ENCODE peak calls at places on chromosomes 13 and 19, in eight cellular contexts. One of them, this sample, is unnamed.

GRCh38 chr13:20136781-20137703 is 23.8 kb downstream of the GJA3 start:
- DNase-seq in neuronal stem cell: no peak
- DNase-seq in IMR-90: no peak
- DNase-seq in breast epithelium: no peak
- DNase-seq in brain microvascular endothelial cell: no peak
- DNase-seq in fibroblast of pulmonary artery: peak
- DNase-seq in neural progenitor cell: peak
- DNase-seq in left ventricle myocardium inferior: no peak
- DNase-seq in this sample: no peak

GRCh38 chr19:54481326-54481930 is 8.3 kb upstream of the CDC42EP5 start:
- DNase-seq in neuronal stem cell: peak
- DNase-seq in IMR-90: peak
- DNase-seq in breast epithelium: no peak
- DNase-seq in brain microvascular endothelial cell: no peak
- DNase-seq in fibroblast of pulmonary artery: peak
- DNase-seq in neural progenitor cell: peak
- DNase-seq in left ventricle myocardium inferior: no peak
- DNase-seq in this sample: no peak

GRCh38 chr13:33953203-33953602 is 135.3 kb downstream of the RFC3 start:
- DNase-seq in neuronal stem cell: no peak
- DNase-seq in IMR-90: peak
- DNase-seq in breast epithelium: no peak
- DNase-seq in brain microvascular endothelial cell: peak
- DNase-seq in fibroblast of pulmonary artery: peak
- DNase-seq in neural progenitor cell: no peak
- DNase-seq in left ventricle myocardium inferior: no peak
- DNase-seq in this sample: no peak

GRCh38 chr13:42894765-42895181 is 97.3 kb downstream of the EPSTI1 start:
- DNase-seq in neuronal stem cell: no peak
- DNase-seq in IMR-90: peak
- DNase-seq in breast epithelium: no peak
- DNase-seq in brain microvascular endothelial cell: peak
- DNase-seq in fibroblast of pulmonary artery: peak
- DNase-seq in neural progenitor cell: no peak
- DNase-seq in left ventricle myocardium inferior: no peak
- DNase-seq in this sample: no peak

GRCh38 chr19:48991823-48992570 is 1.1 kb downstream of the GYS1 start:
- DNase-seq in neuronal stem cell: no peak
- DNase-seq in IMR-90: peak
- DNase-seq in breast epithelium: no peak
- DNase-seq in brain microvascular endothelial cell: peak
- DNase-seq in fibroblast of pulmonary artery: peak
- DNase-seq in neural progenitor cell: peak
- DNase-seq in left ventricle myocardium inferior: peak
- DNase-seq in this sample: no peak

GRCh38 chr13:111251646-111252448 is 68.6 kb upstream of the TEX29 start:
- DNase-seq in neuronal stem cell: no peak
- DNase-seq in IMR-90: no peak
- DNase-seq in breast epithelium: no peak
- DNase-seq in brain microvascular endothelial cell: peak
- DNase-seq in fibroblast of pulmonary artery: peak
- DNase-seq in neural progenitor cell: no peak
- DNase-seq in left ventricle myocardium inferior: no peak
- DNase-seq in this sample: no peak

GRCh38 chr13:92074658-92075057 is 676.2 kb downstream of the GPC5 start:
- DNase-seq in neuronal stem cell: peak
- DNase-seq in IMR-90: no peak
- DNase-seq in breast epithelium: no peak
- DNase-seq in brain microvascular endothelial cell: no peak
- DNase-seq in fibroblast of pulmonary artery: peak
- DNase-seq in neural progenitor cell: peak
- DNase-seq in left ventricle myocardium inferior: no peak
- DNase-seq in this sample: no peak

GRCh38 chr13:109652536-109652935 is 133.8 kb downstream of the IRS2 start:
- DNase-seq in neuronal stem cell: no peak
- DNase-seq in IMR-90: peak
- DNase-seq in breast epithelium: no peak
- DNase-seq in brain microvascular endothelial cell: peak
- DNase-seq in fibroblast of pulmonary artery: peak
- DNase-seq in neural progenitor cell: no peak
- DNase-seq in left ventricle myocardium inferior: no peak
- DNase-seq in this sample: no peak

GRCh38 chr19:10567696-10568443 is 909 bp downstream of the CDKN2D start:
- DNase-seq in neuronal stem cell: no peak
- DNase-seq in IMR-90: no peak
- DNase-seq in breast epithelium: no peak
- DNase-seq in brain microvascular endothelial cell: no peak
- DNase-seq in fibroblast of pulmonary artery: no peak
- DNase-seq in neural progenitor cell: no peak
- DNase-seq in left ventricle myocardium inferior: no peak
- DNase-seq in this sample: no peak

GRCh38 chr13:46478641-46479040 is 74.3 kb upstream of the LRCH1 start:
- DNase-seq in neuronal stem cell: no peak
- DNase-seq in IMR-90: no peak
- DNase-seq in breast epithelium: no peak
- DNase-seq in brain microvascular endothelial cell: no peak
- DNase-seq in fibroblast of pulmonary artery: no peak
- DNase-seq in neural progenitor cell: no peak
- DNase-seq in left ventricle myocardium inferior: no peak
- DNase-seq in this sample: no peak

GRCh38 chr19:11273989-11274388 is 11.7 kb upstream of the DOCK6 start:
- DNase-seq in neuronal stem cell: no peak
- DNase-seq in IMR-90: no peak
- DNase-seq in breast epithelium: no peak
- DNase-seq in brain microvascular endothelial cell: no peak
- DNase-seq in fibroblast of pulmonary artery: no peak
- DNase-seq in neural progenitor cell: no peak
- DNase-seq in left ventricle myocardium inferior: no peak
- DNase-seq in this sample: no peak

GRCh38 chr19:2168619-2169424 is 5.1 kb downstream of the DOT1L start:
- DNase-seq in neuronal stem cell: peak
- DNase-seq in IMR-90: peak
- DNase-seq in breast epithelium: peak
- DNase-seq in brain microvascular endothelial cell: peak
- DNase-seq in fibroblast of pulmonary artery: peak
- DNase-seq in neural progenitor cell: peak
- DNase-seq in left ventricle myocardium inferior: peak
- DNase-seq in this sample: no peak

GRCh38 chr19:3608750-3609322 is 2.2 kb upstream of the TBXA2R start:
- DNase-seq in neuronal stem cell: no peak
- DNase-seq in IMR-90: no peak
- DNase-seq in breast epithelium: no peak
- DNase-seq in brain microvascular endothelial cell: peak
- DNase-seq in fibroblast of pulmonary artery: no peak
- DNase-seq in neural progenitor cell: no peak
- DNase-seq in left ventricle myocardium inferior: peak
- DNase-seq in this sample: no peak

GRCh38 chr13:80751854-80752253 is 410.9 kb upstream of the SPRY2 start:
- DNase-seq in neuronal stem cell: no peak
- DNase-seq in IMR-90: no peak
- DNase-seq in breast epithelium: no peak
- DNase-seq in brain microvascular endothelial cell: no peak
- DNase-seq in fibroblast of pulmonary artery: no peak
- DNase-seq in neural progenitor cell: peak
- DNase-seq in left ventricle myocardium inferior: no peak
- DNase-seq in this sample: no peak

DNA sequence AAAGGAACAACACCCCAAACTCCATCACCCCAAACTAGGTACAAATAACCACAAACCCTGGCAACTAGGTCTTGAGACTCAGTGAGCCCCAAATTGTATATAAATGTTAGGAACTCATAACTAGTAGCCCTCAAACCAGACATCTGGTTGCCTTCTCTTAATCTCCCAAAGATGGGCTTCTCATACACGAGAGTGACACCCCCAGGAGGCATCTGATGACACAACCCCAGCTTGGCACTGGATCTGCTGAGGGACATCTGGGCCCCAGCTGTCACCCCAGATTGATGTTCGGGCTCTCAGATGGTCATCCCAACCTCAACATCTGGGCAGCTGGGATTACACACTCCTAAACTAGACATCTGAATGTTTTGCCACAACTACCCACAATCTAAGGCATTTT is 14.8 kb downstream of the RABAC1 start:
- DNase-seq in neuronal stem cell: no peak
- DNase-seq in IMR-90: no peak
- DNase-seq in breast epithelium: no peak
- DNase-seq in brain microvascular endothelial cell: no peak
- DNase-seq in fibroblast of pulmonary artery: no peak
- DNase-seq in neural progenitor cell: no peak
- DNase-seq in left ventricle myocardium inferior: no peak
- DNase-seq in this sample: no peak
- H3K4me3 ChIP-seq in neuronal stem cell: no peak
- H3K4me3 ChIP-seq in IMR-90: no peak
- H3K4me3 ChIP-seq in breast epithelium: no peak
- H3K4me3 ChIP-seq in brain microvascular endothelial cell: no peak
- H3K4me3 ChIP-seq in fibroblast of pulmonary artery: no peak
- H3K4me3 ChIP-seq in neural progenitor cell: no peak
- H3K4me3 ChIP-seq in left ventricle myocardium inferior: no peak
- H3K4me3 ChIP-seq in this sample: no peak

DNA sequence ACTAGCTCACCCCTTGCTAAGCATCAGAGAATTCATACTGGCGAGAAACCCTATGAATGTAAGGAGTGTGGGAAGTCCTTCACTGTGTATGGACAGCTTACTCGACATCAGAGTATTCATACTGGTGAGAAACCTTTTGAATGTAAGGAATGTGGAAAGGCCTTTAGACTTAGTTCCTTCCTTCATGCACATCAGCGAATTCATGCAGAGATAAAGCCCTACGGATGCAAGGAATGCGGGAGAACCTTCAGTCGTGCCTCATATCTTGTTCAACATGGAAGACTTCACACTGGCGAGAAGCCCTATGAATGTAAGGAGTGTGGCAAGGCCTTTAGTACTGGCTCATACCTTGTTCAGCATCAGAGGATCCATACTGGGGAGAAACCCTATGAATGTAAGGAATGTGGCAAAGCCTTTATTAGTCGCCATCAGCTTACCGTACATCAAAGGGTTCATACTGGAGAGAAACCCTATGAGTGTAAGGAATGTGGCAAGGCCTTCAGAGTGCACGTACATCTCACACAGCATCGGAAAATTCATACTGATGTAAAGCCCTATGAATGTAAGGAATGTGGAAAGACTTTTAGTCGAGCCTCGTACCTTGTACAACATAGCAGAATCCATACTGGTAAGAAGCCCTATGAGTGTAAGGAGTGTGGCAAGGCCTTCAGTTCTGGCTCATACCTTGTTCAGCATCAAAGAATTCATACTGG is 17.3 kb downstream of the ZNF30 start:
- DNase-seq in neuronal stem cell: no peak
- DNase-seq in IMR-90: no peak
- DNase-seq in breast epithelium: no peak
- DNase-seq in brain microvascular endothelial cell: no peak
- DNase-seq in fibroblast of pulmonary artery: no peak
- DNase-seq in neural progenitor cell: no peak
- DNase-seq in left ventricle myocardium inferior: no peak
- DNase-seq in this sample: no peak
- H3K4me3 ChIP-seq in neuronal stem cell: no peak
- H3K4me3 ChIP-seq in IMR-90: no peak
- H3K4me3 ChIP-seq in breast epithelium: no peak
- H3K4me3 ChIP-seq in brain microvascular endothelial cell: no peak
- H3K4me3 ChIP-seq in fibroblast of pulmonary artery: no peak
- H3K4me3 ChIP-seq in neural progenitor cell: no peak
- H3K4me3 ChIP-seq in left ventricle myocardium inferior: no peak
- H3K4me3 ChIP-seq in this sample: no peak

GRCh38 chr19:23381114-23381513 is 14.2 kb downstream of the ZNF91 start:
- DNase-seq in neuronal stem cell: no peak
- DNase-seq in IMR-90: no peak
- DNase-seq in breast epithelium: no peak
- DNase-seq in brain microvascular endothelial cell: no peak
- DNase-seq in fibroblast of pulmonary artery: no peak
- DNase-seq in neural progenitor cell: no peak
- DNase-seq in left ventricle myocardium inferior: no peak
- DNase-seq in this sample: no peak

GRCh38 chr19:23385404-23385803 is 9.9 kb downstream of the ZNF91 start:
- DNase-seq in neuronal stem cell: no peak
- DNase-seq in IMR-90: no peak
- DNase-seq in breast epithelium: no peak
- DNase-seq in brain microvascular endothelial cell: no peak
- DNase-seq in fibroblast of pulmonary artery: no peak
- DNase-seq in neural progenitor cell: no peak
- DNase-seq in left ventricle myocardium inferior: no peak
- DNase-seq in this sample: no peak

GRCh38 chr19:23384858-23385257 is 10.4 kb downstream of the ZNF91 start:
- DNase-seq in neuronal stem cell: no peak
- DNase-seq in IMR-90: no peak
- DNase-seq in breast epithelium: no peak
- DNase-seq in brain microvascular endothelial cell: no peak
- DNase-seq in fibroblast of pulmonary artery: no peak
- DNase-seq in neural progenitor cell: no peak
- DNase-seq in left ventricle myocardium inferior: no peak
- DNase-seq in this sample: no peak

GRCh38 chr19:23384166-23384565 is 11.1 kb downstream of the ZNF91 start:
- DNase-seq in neuronal stem cell: no peak
- DNase-seq in IMR-90: no peak
- DNase-seq in breast epithelium: no peak
- DNase-seq in brain microvascular endothelial cell: no peak
- DNase-seq in fibroblast of pulmonary artery: no peak
- DNase-seq in neural progenitor cell: no peak
- DNase-seq in left ventricle myocardium inferior: peak
- DNase-seq in this sample: no peak

DNA sequence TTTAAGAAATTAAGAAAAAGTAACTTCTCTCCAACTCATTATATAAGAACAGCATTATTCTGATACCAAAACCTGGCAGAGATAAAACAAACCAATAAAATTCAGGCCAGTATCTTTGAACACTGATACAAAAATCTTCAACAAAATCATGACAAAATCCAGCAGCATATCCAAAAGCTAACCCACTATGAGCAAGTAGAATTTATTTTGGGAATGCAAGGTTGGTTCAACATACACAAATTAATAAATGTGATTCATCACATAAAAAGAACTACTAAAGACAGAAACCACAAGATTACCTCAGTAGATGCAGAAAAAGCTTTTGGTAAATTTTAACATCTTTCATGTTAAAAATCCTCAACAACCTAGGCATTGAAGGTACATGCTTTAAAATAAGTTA is 12.3 kb downstream of the ZNF91 start:
- DNase-seq in neuronal stem cell: no peak
- DNase-seq in IMR-90: no peak
- DNase-seq in breast epithelium: no peak
- DNase-seq in brain microvascular endothelial cell: no peak
- DNase-seq in fibroblast of pulmonary artery: no peak
- DNase-seq in neural progenitor cell: no peak
- DNase-seq in left ventricle myocardium inferior: no peak
- DNase-seq in this sample: no peak
- H3K4me3 ChIP-seq in neuronal stem cell: no peak
- H3K4me3 ChIP-seq in IMR-90: no peak
- H3K4me3 ChIP-seq in breast epithelium: no peak
- H3K4me3 ChIP-seq in brain microvascular endothelial cell: no peak
- H3K4me3 ChIP-seq in fibroblast of pulmonary artery: no peak
- H3K4me3 ChIP-seq in neural progenitor cell: no peak
- H3K4me3 ChIP-seq in left ventricle myocardium inferior: no peak
- H3K4me3 ChIP-seq in this sample: no peak

DNA sequence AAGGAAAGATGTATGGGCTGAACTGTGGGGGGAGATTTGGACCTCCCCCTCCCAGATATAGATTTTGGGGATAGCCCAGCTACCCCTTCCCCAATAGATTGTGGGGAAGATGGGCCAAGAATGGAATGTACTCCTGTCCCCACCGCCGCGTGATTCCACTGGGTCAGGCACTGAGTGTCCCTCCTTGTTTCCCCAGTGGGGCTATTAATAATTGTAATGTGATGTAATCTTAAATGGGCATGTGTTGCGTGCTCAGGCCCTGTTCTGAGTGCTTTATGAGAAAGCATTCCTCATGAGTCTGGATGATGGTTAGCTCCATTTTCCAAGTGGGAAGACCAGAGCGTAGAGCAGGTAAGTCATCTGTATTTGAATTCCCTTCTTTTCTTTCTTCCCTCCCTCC is 1.4 kb downstream of the PSMD8 start:
- DNase-seq in neuronal stem cell: no peak
- DNase-seq in IMR-90: peak
- DNase-seq in breast epithelium: no peak
- DNase-seq in brain microvascular endothelial cell: no peak
- DNase-seq in fibroblast of pulmonary artery: no peak
- DNase-seq in neural progenitor cell: peak
- DNase-seq in left ventricle myocardium inferior: peak
- DNase-seq in this sample: no peak
- H3K4me3 ChIP-seq in neuronal stem cell: peak
- H3K4me3 ChIP-seq in IMR-90: peak
- H3K4me3 ChIP-seq in breast epithelium: peak
- H3K4me3 ChIP-seq in brain microvascular endothelial cell: peak
- H3K4me3 ChIP-seq in fibroblast of pulmonary artery: peak
- H3K4me3 ChIP-seq in neural progenitor cell: peak
- H3K4me3 ChIP-seq in left ventricle myocardium inferior: peak
- H3K4me3 ChIP-seq in this sample: peak